ENCODE peak calls at places on chromosomes 12 and 14, in four cellular contexts. B is heart left ventricle; U is CD4-positive, alpha-beta memory T cell; K is CD8-positive, alpha-beta memory T cell. P is an unnamed sample.

GRCh38 chr14:69948311-69948710 is 69.1 kb downstream of the SMOC1 start:
- DNase-seq in B (no peak), U (no peak), K (no peak), P (no peak)

GRCh38 chr12:6057693-6058092 is 66.8 kb downstream of the VWF start:
- DNase-seq in B (no peak), U (no peak), K (no peak), P (no peak)

GRCh38 chr14:100070310-100070709 is 5.1 kb downstream of the EVL start:
- DNase-seq in B (no peak), U (peak), K (peak), P (no peak)

GRCh38 chr12:131833896-131834641 is 5.9 kb downstream of the MMP17 start:
- DNase-seq in B (no peak), U (no peak), K (no peak), P (peak)

GRCh38 chr14:69713976-69714716 is 52.8 kb upstream of the SRSF5 start:
- DNase-seq in B (no peak), U (no peak), K (no peak), P (no peak)

GRCh38 chr14:49692895-49693737 is at the start of gene KLHDC1:
- DNase-seq in B (peak), U (peak), K (peak), P (peak)

GRCh38 chr12:22481557-22482104 is 62.7 kb downstream of the C2CD5 start:
- DNase-seq in B (no peak), U (no peak), K (no peak), P (no peak)

GRCh38 chr12:89694542-89694941 is 14.1 kb downstream of the ATP2B1 start:
- DNase-seq in B (no peak), U (no peak), K (no peak), P (no peak)

GRCh38 chr12:68259318-68259940 is 6.0 kb upstream of the IL22 start:
- DNase-seq in B (no peak), U (no peak), K (no peak), P (no peak)

GRCh38 chr12:103956515-103957027 is 9.1 kb upstream of the TDG start:
- DNase-seq in B (no peak), U (no peak), K (no peak), P (no peak)

GRCh38 chr12:127260531-127260930 is 1006.4 kb upstream of the TMEM132C start:
- DNase-seq in B (no peak), U (no peak), K (no peak), P (no peak)

GRCh38 chr14:64942531-64943111 is at the start of gene GPX2:
- DNase-seq in B (no peak), U (no peak), K (no peak), P (peak)

GRCh38 chr14:54387328-54387727 is 9.5 kb upstream of the CDKN3 start:
- DNase-seq in B (no peak), U (no peak), K (no peak), P (no peak)

GRCh38 chr12:13156277-13156676 is 40.2 kb upstream of the EMP1 start:
- DNase-seq in B (no peak), U (no peak), K (no peak), P (no peak)

GRCh38 chr14:82313889-82314288 is 780.2 kb upstream of the SEL1L start:
- DNase-seq in B (no peak), U (no peak), K (no peak), P (no peak)

GRCh38 chr12:131698286-131698685 is 12.6 kb upstream of the SFSWAP start:
- DNase-seq in B (no peak), U (no peak), K (no peak), P (no peak)

GRCh38 chr12:13196302-13196921 is at the start of gene EMP1:
- DNase-seq in B (peak), U (peak), K (peak), P (peak)

GRCh38 chr12:74552201-74552600 is 14.6 kb downstream of the ATXN7L3B start:
- DNase-seq in B (no peak), U (no peak), K (no peak), P (no peak)

GRCh38 chr12:93894391-93895095 is 217.4 kb downstream of the CRADD start:
- DNase-seq in B (peak), U (no peak), K (no peak), P (peak)

GRCh38 chr14:65329481-65329880 is 83.0 kb upstream of the FUT8 start:
- DNase-seq in B (no peak), U (no peak), K (no peak), P (no peak)

GRCh38 chr12:121748571-121749265 is 36.2 kb downstream of the TMEM120B start:
- DNase-seq in B (peak), U (peak), K (no peak), P (peak)

GRCh38 chr12:57864811-57865751 is 18.6 kb upstream of the CTDSP2 start:
- DNase-seq in B (peak), U (peak), K (no peak), P (peak)

GRCh38 chr12:19546027-19546426 is 106.7 kb downstream of the AEBP2 start:
- DNase-seq in B (no peak), U (no peak), K (no peak), P (no peak)

GRCh38 chr14:91376547-91377477 is 40.8 kb downstream of the CCDC88C start:
- DNase-seq in B (no peak), U (no peak), K (no peak), P (no peak)

GRCh38 chr14:87615050-87615449 is 377.9 kb downstream of the GALC start:
- DNase-seq in B (no peak), U (no peak), K (no peak), P (no peak)

GRCh38 chr14:67694791-67695393 is 672 bp downstream of the RDH11 start:
- DNase-seq in B (peak), U (peak), K (peak), P (peak)

GRCh38 chr14:101194356-101195308 is 291.1 kb upstream of the RTL1 start:
- DNase-seq in B (no peak), U (no peak), K (no peak), P (peak)

GRCh38 chr12:99154264-99154982 is 493.1 kb upstream of the GARIN6 start:
- DNase-seq in B (peak), U (no peak), K (no peak), P (no peak)

DNA sequence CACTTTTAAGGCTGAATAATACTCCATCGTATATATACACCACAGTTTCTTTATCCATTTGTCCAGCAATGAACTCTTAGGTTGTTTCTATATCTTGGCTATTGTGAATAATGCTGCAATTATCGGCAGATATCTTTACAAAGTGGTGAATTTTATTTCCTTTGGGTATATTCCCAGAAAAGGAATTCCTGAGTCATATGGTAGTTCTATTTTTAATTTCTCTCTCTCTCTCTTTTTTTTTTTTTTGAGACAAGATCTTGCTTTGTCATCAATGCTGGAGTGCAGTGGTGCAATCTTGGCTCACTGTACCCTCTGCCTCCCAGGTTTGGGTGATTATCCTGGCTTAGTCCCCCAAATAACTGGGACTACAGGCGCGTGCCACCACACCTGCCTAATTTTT is 98.6 kb downstream of the EFCAB11 start:
- DNase-seq in B (no peak), U (no peak), K (no peak), P (no peak)
- H3K27ac ChIP-seq in B (no peak), U (no peak), K (no peak), P (no peak)

GRCh38 chr12:8593246-8593645 is 19.4 kb downstream of the AICDA start:
- DNase-seq in B (no peak), U (no peak), K (no peak), P (no peak)

GRCh38 chr12:8590842-8591545 is 21.7 kb downstream of the AICDA start:
- DNase-seq in B (no peak), U (no peak), K (no peak), P (no peak)

GRCh38 chr12:8594072-8594471 is 18.6 kb downstream of the AICDA start:
- DNase-seq in B (no peak), U (no peak), K (no peak), P (no peak)

GRCh38 chr12:8589679-8590078 is 23.0 kb downstream of the AICDA start:
- DNase-seq in B (no peak), U (no peak), K (no peak), P (no peak)
- H3K27ac ChIP-seq in B (no peak), U (no peak), K (no peak), P (no peak)

GRCh38 chr14:23409966-23410635 is 2.0 kb upstream of the MYH6 start:
- DNase-seq in B (peak), U (no peak), K (no peak), P (no peak)
- H3K27ac ChIP-seq in B (peak), U (no peak), K (no peak), P (no peak)

DNA sequence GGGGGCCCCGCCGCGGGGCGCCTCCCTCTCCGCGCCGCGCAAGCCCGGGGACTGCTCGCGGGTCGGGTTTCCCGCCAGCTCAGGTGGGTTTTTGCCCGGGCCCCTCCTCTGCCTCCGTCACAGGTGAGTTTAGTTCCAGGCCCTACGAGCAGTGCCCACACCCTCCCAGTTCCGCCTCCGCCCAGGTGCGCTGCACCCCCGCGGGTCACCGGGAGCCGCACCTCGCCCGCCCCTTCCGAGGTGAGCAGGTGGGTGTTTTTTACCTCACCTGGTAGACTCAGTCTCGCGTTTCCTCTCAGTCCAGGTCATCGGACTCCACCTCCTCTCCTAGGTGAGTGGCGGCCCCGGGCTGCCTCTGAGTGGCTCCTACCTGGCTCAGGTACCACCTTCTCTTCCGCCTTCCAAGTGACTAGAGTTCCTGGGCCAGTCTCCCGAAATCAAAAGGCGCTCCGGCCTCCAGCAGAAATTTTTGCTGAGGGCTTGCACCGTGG is at the start of gene TMEM30B:
- DNase-seq in B (no peak), U (peak), K (peak), P (peak)
- H3K27ac ChIP-seq in B (peak), U (peak), K (peak), P (peak)

GRCh38 chr14:51488569-51489220 is 163.0 kb upstream of the FRMD6 start:
- DNase-seq in B (no peak), U (no peak), K (no peak), P (no peak)
- H3K27ac ChIP-seq in B (no peak), U (no peak), K (no peak), P (no peak)